ENCODE peak calls at places on chromosomes 11 and 22, in seven cellular contexts. V is endodermal cell; J is naive thymus-derived CD4-positive, alpha-beta T cell; T is sigmoid colon; H is neural progenitor cell; C is fibroblast of mammary gland; N is esophagus squamous epithelium. K is an unnamed sample.
A peak's percentile ranks its signal among the peaks of the same experiment; 100 is the strongest.

GRCh38 chr11:101866619-101867491 is 48.0 kb upstream of the CEP126 start:
- DNase-seq in V (no peak), H (no peak), J (no peak), T (no peak), C (peak; percentile 67), N (no peak), K (no peak)

GRCh38 chr11:122275513-122275912 is 159.5 kb upstream of the BLID start:
- DNase-seq in V (no peak), C (no peak), N (no peak), T (no peak), J (no peak), H (no peak), K (no peak)

GRCh38 chr22:44648085-44648820 is 53.8 kb upstream of the PRR5 start:
- DNase-seq in J (no peak), T (no peak), N (no peak), V (no peak), H (no peak), C (no peak), K (peak; percentile 57)

GRCh38 chr22:20591660-20592310 is 84.4 kb downstream of the MED15 start:
- DNase-seq in H (peak; percentile 63), N (no peak), V (peak; percentile 81), C (peak; percentile 41), J (no peak), T (no peak), K (peak; percentile 64)

GRCh38 chr22:25563757-25564319 is 637 bp upstream of the GRK3 start:
- DNase-seq in J (no peak), N (no peak), H (peak; percentile 33), V (no peak), C (no peak), T (peak; percentile 67), K (no peak)

GRCh38 chr11:2525166-2525861 is 80.5 kb downstream of the KCNQ1 start:
- DNase-seq in H (no peak), V (peak; percentile 39), T (peak; percentile 53), N (no peak), J (no peak), C (no peak), K (peak; percentile 60)

GRCh38 chr11:18749681-18750319 is 23.8 kb upstream of the IGSF22 start:
- DNase-seq in H (no peak), V (peak; percentile 85), C (peak; percentile 64), T (no peak), J (no peak), N (no peak), K (no peak)

GRCh38 chr22:33823552-33823951 is 96.7 kb downstream of the LARGE1 start:
- DNase-seq in V (no peak), T (no peak), H (no peak), C (no peak), J (no peak), N (no peak), K (no peak)

GRCh38 chr11:129375731-129376657 is at the start of gene BARX2:
- DNase-seq in J (no peak), N (no peak), H (peak; percentile 91), C (peak; percentile 64), V (peak; percentile 91), T (no peak), K (peak; percentile 82)

GRCh38 chr11:129374993-129375721 is 491 bp upstream of the BARX2 start:
- DNase-seq in J (no peak), N (no peak), T (no peak), H (no peak), C (no peak), V (peak; percentile 86), K (peak; percentile 68)

GRCh38 chr11:129373489-129373953 is 2.1 kb upstream of the BARX2 start:
- DNase-seq in V (no peak), C (peak; percentile 28), N (no peak), H (peak; percentile 48), T (no peak), J (no peak), K (no peak)

GRCh38 chr11:129374081-129374992 is 1.3 kb upstream of the BARX2 start:
- DNase-seq in N (no peak), J (no peak), V (peak; percentile 75), H (peak; percentile 58), T (no peak), C (no peak), K (no peak)

DNA sequence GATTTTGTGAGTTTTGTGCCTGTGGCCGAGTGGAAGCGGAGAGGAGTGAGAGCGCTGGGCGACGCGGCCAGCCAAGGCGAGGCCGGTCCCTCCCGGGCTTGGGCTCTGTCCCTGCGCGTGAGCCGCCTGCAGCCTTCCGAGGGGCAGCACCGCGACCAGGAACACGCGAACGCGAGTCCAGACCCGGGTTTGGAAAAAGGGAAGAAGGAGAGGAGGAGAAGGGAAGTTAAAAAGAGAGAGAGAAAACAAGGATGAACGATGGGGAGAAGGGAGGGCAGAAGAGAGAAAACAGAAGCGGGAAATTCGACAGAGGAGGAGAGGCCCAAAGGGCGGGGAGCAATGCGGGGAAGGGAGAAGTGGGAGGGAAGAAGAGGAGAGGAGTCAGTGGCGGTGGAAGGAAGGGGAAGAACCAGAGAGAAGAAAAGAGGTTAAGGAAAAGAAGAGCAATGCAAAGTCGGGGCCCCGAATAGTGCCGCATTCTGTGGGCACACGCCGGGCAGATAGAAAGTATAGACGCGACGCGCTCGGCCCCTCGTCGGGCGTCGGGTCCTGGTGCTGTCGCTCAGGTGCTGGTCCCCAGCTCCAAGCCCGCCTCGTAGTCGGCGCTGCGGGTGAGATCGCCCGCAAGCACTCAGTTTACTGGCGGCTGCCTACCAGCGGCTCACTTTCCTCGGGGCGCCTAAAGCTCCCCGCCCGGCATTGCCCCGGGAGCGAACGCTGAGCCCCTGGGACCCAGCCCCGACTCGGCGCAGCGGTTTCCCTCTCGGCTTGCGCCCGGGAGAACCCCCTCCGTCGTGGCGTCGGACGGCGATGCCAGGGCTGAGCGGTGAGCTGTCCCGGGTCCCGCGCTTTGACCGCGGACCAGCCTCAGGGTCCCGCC is 2.8 kb upstream of the BARX2 start:
- DNase-seq in N (no peak), C (no peak), T (no peak), J (no peak), V (peak; percentile 79), H (peak; percentile 60), K (no peak)
- H3K4me3 ChIP-seq in N (peak overlapping the region; percentile 61), C (no peak overlapping the region), T (peak overlapping the region; percentile 26), J (no peak overlapping the region), V (peak overlapping the region; percentile 51), H (peak overlapping the region; percentile 45), K (peak overlapping the region; percentile 36)

DNA sequence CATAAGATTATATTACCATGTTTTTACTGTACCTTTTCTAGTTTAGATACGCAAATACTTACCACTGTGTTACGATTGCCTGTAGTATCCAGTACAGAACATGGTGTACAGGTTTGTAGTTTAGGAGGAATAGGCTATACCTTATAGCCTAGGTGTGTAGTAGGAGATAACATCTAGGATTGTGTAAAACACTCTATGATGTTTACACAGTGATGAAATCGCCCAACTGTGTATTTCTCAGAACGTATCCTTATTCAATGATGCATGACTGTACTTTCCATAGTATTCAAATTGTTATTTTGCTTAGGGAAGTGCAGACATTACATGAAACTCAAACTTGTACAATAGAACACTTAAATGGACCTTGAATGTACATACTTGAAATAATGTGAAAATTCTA is 188.1 kb upstream of the PDGFD start:
- DNase-seq in V (no peak), N (no peak), H (no peak), J (no peak), C (no peak), T (no peak), K (no peak)
- H3K4me3 ChIP-seq in V (no peak overlapping the region), N (no peak overlapping the region), H (no peak overlapping the region), J (no peak overlapping the region), C (no peak overlapping the region), T (no peak overlapping the region), K (no peak overlapping the region)

GRCh38 chr11:126354631-126355323 is 709 bp upstream of the ST3GAL4 start:
- DNase-seq in J (no peak), V (no peak), N (no peak), H (no peak), C (no peak), T (peak; percentile 53), K (peak; percentile 38)

GRCh38 chr11:126357969-126358762 is 2.7 kb downstream of the ST3GAL4 start:
- DNase-seq in C (no peak), N (no peak), H (no peak), J (no peak), V (no peak), T (peak; percentile 63), K (peak; percentile 52)

GRCh38 chr11:126357055-126357962 is 1.8 kb downstream of the ST3GAL4 start:
- DNase-seq in N (no peak), C (no peak), J (no peak), V (no peak), H (no peak), T (peak; percentile 64), K (peak; percentile 62)

GRCh38 chr11:126355324-126355925 is at the start of gene ST3GAL4:
- DNase-seq in H (peak; percentile 96), C (peak; percentile 58), J (peak; percentile 36), N (peak; percentile 25), T (peak; percentile 90), V (peak; percentile 96), K (peak; percentile 88)

DNA sequence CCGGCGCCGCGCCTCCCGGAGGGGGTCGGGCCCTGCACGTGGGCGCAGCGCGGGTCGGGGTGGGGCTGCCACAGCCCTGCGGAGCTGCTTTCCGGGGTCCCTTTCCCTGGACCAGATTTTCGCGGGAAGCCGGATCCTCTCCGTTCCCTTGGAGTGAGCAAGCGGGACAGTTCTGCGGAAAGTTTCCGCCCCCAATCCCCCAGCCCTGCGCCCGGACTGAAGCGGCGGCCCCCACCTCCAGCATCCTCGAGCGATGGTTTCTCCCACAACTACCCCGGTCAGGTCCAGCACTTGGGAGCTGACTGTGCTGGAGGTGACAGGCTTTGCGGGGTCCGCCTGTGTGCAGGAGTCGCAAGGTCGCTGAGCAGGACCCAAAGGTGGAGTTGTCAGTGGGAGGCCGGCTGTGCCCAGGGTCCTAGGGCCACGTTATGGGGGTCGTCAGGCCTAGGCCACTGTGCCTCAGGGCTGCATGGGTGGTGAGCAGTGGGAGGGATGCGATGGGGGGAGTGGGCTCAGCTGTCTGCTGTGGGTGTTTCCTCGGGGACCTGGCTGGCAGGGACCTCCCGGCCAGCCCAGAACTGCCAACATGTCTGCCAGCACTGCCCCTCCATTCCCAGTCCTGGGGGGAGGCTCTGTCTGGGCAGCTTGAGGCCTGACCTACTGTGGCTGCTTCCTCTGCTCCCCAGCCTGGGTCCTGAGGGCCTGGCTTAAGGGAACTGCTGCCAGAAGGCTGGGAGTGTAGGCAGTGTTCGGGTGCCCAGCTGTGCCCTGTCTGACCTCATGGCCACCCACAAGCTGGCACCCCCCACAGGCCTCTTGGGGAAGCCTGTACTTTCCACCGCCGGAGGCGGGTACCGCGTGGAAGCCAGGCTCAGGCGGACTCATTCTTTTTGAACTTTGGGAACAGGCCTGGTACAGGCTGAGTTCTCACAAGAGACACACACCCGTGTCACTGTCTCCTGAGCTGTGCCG is 726 bp downstream of the ST3GAL4 start:
- DNase-seq in H (no peak), J (no peak), T (peak; percentile 80), C (peak; percentile 33), N (no peak), V (peak; percentile 74), K (peak; percentile 80)
- H3K4me3 ChIP-seq in H (peak overlapping the region; percentile 94), J (peak overlapping the region; percentile 52), T (peak overlapping the region; percentile 74), C (peak overlapping the region; percentile 84), N (peak overlapping the region; percentile 47), V (peak overlapping the region; percentile 85), K (peak overlapping the region; percentile 75)

GRCh38 chr11:95519912-95520311 is 269.7 kb downstream of the FAM76B start:
- DNase-seq in H (no peak), V (no peak), T (no peak), N (no peak), C (no peak), J (no peak), K (no peak)

GRCh38 chr11:95522871-95523270 is 266.7 kb downstream of the FAM76B start:
- DNase-seq in J (no peak), C (peak; percentile 81), T (no peak), H (no peak), N (no peak), V (no peak), K (no peak)

GRCh38 chr11:95521862-95522261 is 267.7 kb downstream of the FAM76B start:
- DNase-seq in V (no peak), H (no peak), T (no peak), C (no peak), N (no peak), J (no peak), K (no peak)

GRCh38 chr11:95520361-95520760 is 269.2 kb downstream of the FAM76B start:
- DNase-seq in V (no peak), T (no peak), C (no peak), J (no peak), H (no peak), N (no peak), K (no peak)

GRCh38 chr11:95520765-95521542 is 268.6 kb downstream of the FAM76B start:
- DNase-seq in N (no peak), C (peak; percentile 78), V (no peak), H (no peak), J (no peak), T (no peak), K (no peak)
- H3K4me3 ChIP-seq in N (no peak overlapping the region), C (no peak overlapping the region), V (no peak overlapping the region), H (no peak overlapping the region), J (no peak overlapping the region), T (no peak overlapping the region), K (no peak overlapping the region)

K was measured in upper lobe of right lung.